ENCODE peak calls at places on chromosomes 1 and 21, in five cellular contexts. T, Z, K, U and J are unnamed samples. For H3K4me1, the result is how much of the 10 kb centered on the place peaks cover.

GRCh38 chr1:233707153-233707905 is 93.4 kb downstream of the KCNK1 start:
- DNase-seq in T (peak), Z (no peak), K (no peak), U (no peak), J (no peak)

GRCh38 chr1:91871994-91872393 is 14.0 kb downstream of the TGFBR3 start:
- DNase-seq in T (no peak), Z (no peak), K (no peak), U (no peak), J (no peak)

GRCh38 chr1:64490204-64490818 is 20.4 kb downstream of the CACHD1 start:
- DNase-seq in T (no peak), Z (no peak), K (no peak), U (no peak), J (no peak)

GRCh38 chr1:160416369-160416768 is 16.0 kb downstream of the VANGL2 start:
- DNase-seq in T (no peak), Z (no peak), K (no peak), U (no peak), J (no peak)

GRCh38 chr1:15678578-15678977 is 5.5 kb upstream of the PLEKHM2 start:
- DNase-seq in T (no peak), Z (no peak), K (no peak), U (no peak), J (no peak)

GRCh38 chr1:39230261-39231190 is 26.0 kb downstream of the MACF1 start:
- DNase-seq in T (no peak), Z (no peak), K (no peak), U (no peak), J (peak)

GRCh38 chr1:22803833-22804232 is 93.2 kb downstream of the EPHB2 start:
- DNase-seq in T (no peak), Z (no peak), K (no peak), U (no peak), J (no peak)

GRCh38 chr1:168312718-168313604 is 32.3 kb downstream of the TBX19 start:
- DNase-seq in T (no peak), Z (no peak), K (no peak), U (no peak), J (no peak)

GRCh38 chr21:25370311-25370744 is 237.0 kb downstream of the MRPL39 start:
- DNase-seq in T (no peak), Z (no peak), K (no peak), U (no peak), J (no peak)

DNA sequence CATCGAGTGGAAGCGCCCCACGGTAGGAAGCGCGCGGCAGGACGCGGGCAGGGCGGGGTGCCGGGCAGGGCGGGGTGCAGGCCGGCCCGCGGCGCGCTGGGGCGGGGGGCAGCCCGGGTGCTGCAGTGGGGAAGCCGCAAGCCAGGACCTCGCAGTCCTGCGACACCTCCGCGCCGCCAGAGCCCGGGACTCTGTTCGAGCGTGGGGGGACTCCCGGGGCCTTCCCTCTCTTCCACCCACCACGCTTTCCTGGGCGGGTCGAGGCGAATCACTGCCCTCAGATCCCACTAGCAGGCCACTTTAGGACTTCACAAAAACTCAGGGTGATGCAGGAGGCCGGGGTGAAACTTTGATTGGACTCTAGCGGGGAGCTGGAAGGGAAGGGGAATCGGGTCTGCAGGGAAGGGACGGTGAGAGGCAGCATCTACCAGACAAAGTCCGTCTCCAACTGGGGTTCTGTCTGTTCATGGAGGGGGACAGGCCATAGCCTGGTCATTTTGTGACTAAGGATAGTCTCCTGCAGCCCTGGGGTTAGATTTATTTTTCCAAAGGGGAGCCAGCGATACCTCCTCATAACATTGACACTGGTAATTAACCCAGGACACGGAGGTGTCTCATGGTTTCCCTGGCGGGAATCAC is 636 bp downstream of the CAPN2 start:
- DNase-seq in T (no peak), Z (no peak), K (no peak), U (peak), J (peak)
- H3K4me1 ChIP-seq in T (under half), Z (under half), K (half or more), U (under half), J (half or more)

GRCh38 chr1:109762821-109763645 is 690 bp downstream of the EPS8L3 start:
- DNase-seq in T (peak), Z (no peak), K (peak), U (no peak), J (no peak)
- H3K4me3 ChIP-seq in T (no peak), Z (no peak), K (no peak), U (no peak), J (no peak)

GRCh38 chr1:109894823-109895719 is 15.6 kb upstream of the CSF1 start:
- DNase-seq in T (no peak), Z (no peak), K (no peak), U (no peak), J (no peak)
- H3K27ac ChIP-seq in T (peak), Z (no peak), K (no peak), U (peak), J (no peak)

DNA sequence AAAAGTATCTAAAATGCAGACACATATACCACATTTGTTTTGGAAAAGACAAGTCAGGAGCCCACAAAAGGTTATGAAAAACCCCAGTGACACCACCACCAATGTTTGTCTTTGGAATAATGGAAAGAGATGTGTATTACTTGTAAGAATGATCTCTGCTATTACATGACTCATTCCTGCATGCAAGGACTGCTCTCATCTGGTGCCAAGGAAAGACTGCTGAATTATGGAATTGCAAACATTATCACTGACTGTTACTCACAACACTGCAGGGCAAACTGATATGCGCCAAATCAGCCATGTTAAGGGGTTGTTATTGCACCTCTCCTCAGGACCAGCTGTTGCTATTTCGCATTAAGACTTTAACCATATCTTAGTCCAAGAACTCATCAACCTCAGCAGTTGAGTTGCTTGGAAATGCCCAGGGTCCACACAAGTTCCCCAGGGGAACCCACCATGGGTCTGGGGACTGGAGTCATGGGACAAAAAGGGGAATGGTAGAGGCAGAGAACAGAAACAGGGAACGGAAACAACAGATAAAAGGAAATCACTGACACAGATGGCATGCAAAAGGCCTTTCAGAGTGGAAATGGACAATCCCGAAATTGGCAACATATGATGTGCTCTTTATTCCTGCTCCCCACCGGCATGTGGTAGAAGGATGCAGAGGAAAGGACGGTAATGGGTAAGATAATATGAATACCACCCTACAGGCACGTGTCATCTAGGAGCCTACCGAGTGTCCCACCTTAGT is 34.4 kb downstream of the CAPZB start:
- DNase-seq in T (no peak), Z (no peak), K (no peak), U (no peak), J (no peak)
- H3K4me1 ChIP-seq in T (half or more), Z (under half), K (half or more), U (half or more), J (half or more)